ENCODE peak calls at places on chromosomes 13 and 19, in four cellular contexts. One of them, this sample, is unnamed.
A peak's percentile ranks its signal among the peaks of the same experiment; 100 is the strongest.

GRCh38 chr13:111005364-111005763 is 90.5 kb upstream of the ANKRD10 start:
- DNase-seq in GM12878: no peak
- DNase-seq in HepG2: no peak
- DNase-seq in H1: no peak
- DNase-seq in this sample: no peak

GRCh38 chr19:30386551-30387143 is 14.5 kb downstream of the ZNF536 start:
- DNase-seq in GM12878: no peak
- DNase-seq in H1: no peak
- DNase-seq in HepG2: no peak
- DNase-seq in this sample: peak; percentile 58

GRCh38 chr13:113413898-113414282 is 39.4 kb downstream of the ADPRHL1 start:
- DNase-seq in H1: no peak
- DNase-seq in HepG2: no peak
- DNase-seq in GM12878: no peak
- DNase-seq in this sample: no peak

GRCh38 chr13:105370011-105370645 is 1165.3 kb downstream of the EFNB2 start:
- DNase-seq in GM12878: no peak
- DNase-seq in HepG2: no peak
- DNase-seq in H1: no peak
- DNase-seq in this sample: no peak

GRCh38 chr19:10408511-10409291 is 5.4 kb upstream of the CDC37 start:
- DNase-seq in HepG2: no peak
- DNase-seq in H1: no peak
- DNase-seq in GM12878: no peak
- DNase-seq in this sample: peak; percentile 34

GRCh38 chr19:7598180-7598579 is 2.5 kb downstream of the CAMSAP3 start:
- DNase-seq in H1: no peak
- DNase-seq in HepG2: no peak
- DNase-seq in GM12878: no peak
- DNase-seq in this sample: no peak

GRCh38 chr13:40982772-40983171 is 36.3 kb downstream of the ELF1 start:
- DNase-seq in HepG2: no peak
- DNase-seq in GM12878: peak; percentile 84
- DNase-seq in H1: no peak
- DNase-seq in this sample: peak; percentile 38

GRCh38 chr19:3708207-3708931 is at the start of gene TJP3:
- DNase-seq in H1: peak; percentile 61
- DNase-seq in HepG2: peak; percentile 75
- DNase-seq in GM12878: no peak
- DNase-seq in this sample: peak; percentile 35

GRCh38 chr19:29119582-29119981 is 93.4 kb downstream of the UQCRFS1 start:
- DNase-seq in H1: peak; percentile 51
- DNase-seq in HepG2: no peak
- DNase-seq in GM12878: no peak
- DNase-seq in this sample: peak; percentile 17

GRCh38 chr19:58439576-58440554 is at the start of gene ZNF132:
- DNase-seq in H1: peak; percentile 78
- DNase-seq in GM12878: peak; percentile 98
- DNase-seq in HepG2: no peak
- DNase-seq in this sample: peak; percentile 96

GRCh38 chr13:112775791-112776279 is 86.0 kb downstream of the ATP11A start:
- DNase-seq in H1: no peak
- DNase-seq in HepG2: no peak
- DNase-seq in GM12878: no peak
- DNase-seq in this sample: peak; percentile 46

GRCh38 chr19:1445185-1445931 is 4.6 kb upstream of the APC2 start:
- DNase-seq in GM12878: no peak
- DNase-seq in H1: peak; percentile 95
- DNase-seq in HepG2: peak; percentile 37
- DNase-seq in this sample: peak; percentile 94

GRCh38 chr13:100526299-100527030 is 62.1 kb downstream of the GGACT start:
- DNase-seq in HepG2: no peak
- DNase-seq in H1: no peak
- DNase-seq in GM12878: no peak
- DNase-seq in this sample: no peak

GRCh38 chr13:113849546-113849945 is 14.3 kb downstream of the GAS6 start:
- DNase-seq in GM12878: no peak
- DNase-seq in H1: no peak
- DNase-seq in HepG2: no peak
- DNase-seq in this sample: no peak

GRCh38 chr13:113588394-113589111 is 4.0 kb downstream of the TFDP1 start:
- DNase-seq in HepG2: no peak
- DNase-seq in H1: peak; percentile 30
- DNase-seq in GM12878: no peak
- DNase-seq in this sample: no peak

GRCh38 chr19:15104003-15104402 is 3.2 kb upstream of the SYDE1 start:
- DNase-seq in HepG2: no peak
- DNase-seq in H1: no peak
- DNase-seq in GM12878: no peak
- DNase-seq in this sample: no peak

GRCh38 chr13:33953203-33953602 is 135.3 kb downstream of the RFC3 start:
- DNase-seq in H1: no peak
- DNase-seq in HepG2: no peak
- DNase-seq in GM12878: no peak
- DNase-seq in this sample: no peak

GRCh38 chr13:84997858-84998257 is 801.4 kb downstream of the SLITRK6 start:
- DNase-seq in HepG2: no peak
- DNase-seq in GM12878: no peak
- DNase-seq in H1: no peak
- DNase-seq in this sample: no peak

GRCh38 chr19:54881884-54882283 is 7.8 kb downstream of the FCAR start:
- DNase-seq in H1: no peak
- DNase-seq in HepG2: no peak
- DNase-seq in GM12878: no peak
- DNase-seq in this sample: no peak

GRCh38 chr13:80473695-80474094 is 132.8 kb upstream of the SPRY2 start:
- DNase-seq in HepG2: peak; percentile 28
- DNase-seq in H1: no peak
- DNase-seq in GM12878: no peak
- DNase-seq in this sample: no peak

GRCh38 chr13:80338781-80339577 is 1.9 kb downstream of the SPRY2 start:
- DNase-seq in HepG2: peak; percentile 23
- DNase-seq in GM12878: no peak
- DNase-seq in H1: peak; percentile 66
- DNase-seq in this sample: peak; percentile 77

DNA sequence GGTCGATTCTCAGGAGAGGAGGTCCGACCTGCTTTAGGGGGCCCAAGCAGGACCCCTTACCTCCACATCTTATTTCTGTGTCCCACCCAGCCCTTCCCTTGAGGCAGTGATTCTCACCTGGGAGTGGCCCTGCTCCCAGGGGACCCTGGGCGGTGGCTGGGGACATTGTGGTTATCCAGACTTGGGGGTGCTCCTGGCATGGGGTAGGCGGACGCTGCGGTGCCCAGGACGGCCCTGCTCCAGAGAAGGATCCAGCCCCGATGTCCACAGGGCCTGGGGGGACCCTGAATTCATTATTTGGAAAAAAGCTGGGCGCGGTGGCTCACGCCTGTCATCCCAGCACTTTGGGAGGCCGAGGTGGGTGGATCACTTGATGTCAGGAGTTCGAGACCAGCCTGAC is 84.4 kb downstream of the GADD45B start:
- DNase-seq in H1: no peak
- DNase-seq in GM12878: no peak
- DNase-seq in HepG2: no peak
- DNase-seq in this sample: no peak
- TF ChIP-seq TCF12 in H1: no peak
- TF ChIP-seq TCF12 in GM12878: no peak
- TF ChIP-seq TCF12 in HepG2: no peak
- TF ChIP-seq TCF12 in this sample: no peak

DNA sequence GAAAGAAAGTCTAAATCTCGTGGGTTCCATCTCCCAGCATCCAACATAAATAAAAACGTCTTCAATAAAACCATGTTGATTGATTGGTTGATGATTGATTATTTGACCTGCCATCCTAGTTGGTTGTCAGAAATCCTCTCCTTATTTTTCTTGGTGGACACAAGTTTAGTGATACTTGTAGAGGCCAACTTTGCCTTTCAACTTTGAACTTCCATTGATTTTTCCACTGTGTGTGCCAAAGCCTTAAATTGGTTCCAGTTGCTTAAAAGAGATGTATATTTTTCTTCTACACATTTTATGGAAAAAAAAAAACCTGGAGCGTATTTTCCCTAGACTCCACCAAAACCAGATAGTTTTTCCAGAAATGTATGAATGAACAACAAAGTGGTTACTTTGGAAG is 85.0 kb downstream of the MBNL2 start:
- DNase-seq in GM12878: no peak
- DNase-seq in HepG2: no peak
- DNase-seq in H1: no peak
- DNase-seq in this sample: no peak
- H3K4me3 ChIP-seq in GM12878: no peak overlapping the region
- H3K4me3 ChIP-seq in HepG2: no peak overlapping the region
- H3K4me3 ChIP-seq in H1: no peak overlapping the region
- H3K4me3 ChIP-seq in this sample: peak overlapping the region; percentile 27

DNA sequence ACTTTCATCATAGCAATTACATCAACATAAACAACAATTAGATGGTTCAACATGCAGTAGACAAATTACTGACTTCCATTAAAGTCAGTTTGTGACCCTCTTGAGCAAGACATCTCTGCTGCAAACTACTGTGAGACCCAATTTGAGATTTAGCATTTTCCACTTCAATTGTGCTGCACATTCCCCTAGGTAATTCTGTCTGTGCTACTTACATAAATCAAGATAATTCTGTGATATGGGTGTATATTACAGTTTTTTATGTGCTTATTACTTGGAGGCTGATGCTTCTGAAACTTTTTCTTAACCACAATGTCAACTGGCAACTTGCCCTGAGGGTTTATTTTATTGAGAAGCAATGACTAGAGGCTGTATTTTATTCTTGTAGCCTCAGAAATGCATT is 1714.4 kb downstream of the OLFM4 start:
- DNase-seq in HepG2: no peak
- DNase-seq in H1: no peak
- DNase-seq in GM12878: no peak
- DNase-seq in this sample: no peak
- TF ChIP-seq TCF12 in HepG2: no peak
- TF ChIP-seq TCF12 in H1: no peak
- TF ChIP-seq TCF12 in GM12878: no peak
- TF ChIP-seq TCF12 in this sample: no peak

DNA sequence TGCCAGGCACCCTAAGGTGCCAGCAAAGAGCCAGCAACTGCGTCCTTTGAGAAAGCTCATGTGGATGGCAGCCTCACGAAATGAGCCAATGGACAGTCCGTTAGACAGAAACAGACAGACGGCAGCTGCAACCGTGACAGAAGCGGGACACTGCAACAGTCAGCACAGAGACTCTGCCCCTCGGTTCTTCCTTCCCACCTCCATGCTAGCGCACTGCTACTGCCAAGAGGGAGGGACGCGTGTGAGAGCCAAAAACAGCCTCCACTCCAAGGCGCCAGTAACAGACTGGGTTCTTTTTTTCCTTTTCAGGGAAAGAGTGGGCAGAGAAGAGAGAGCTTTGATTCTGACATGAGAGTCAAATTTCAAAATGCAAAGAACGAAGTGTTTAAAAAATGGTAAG is 77.5 kb downstream of the SERP2 start:
- DNase-seq in H1: no peak
- DNase-seq in GM12878: no peak
- DNase-seq in HepG2: no peak
- DNase-seq in this sample: no peak
- H3K4me3 ChIP-seq in H1: no peak overlapping the region
- H3K4me3 ChIP-seq in GM12878: no peak overlapping the region
- H3K4me3 ChIP-seq in HepG2: no peak overlapping the region
- H3K4me3 ChIP-seq in this sample: no peak overlapping the region

DNA sequence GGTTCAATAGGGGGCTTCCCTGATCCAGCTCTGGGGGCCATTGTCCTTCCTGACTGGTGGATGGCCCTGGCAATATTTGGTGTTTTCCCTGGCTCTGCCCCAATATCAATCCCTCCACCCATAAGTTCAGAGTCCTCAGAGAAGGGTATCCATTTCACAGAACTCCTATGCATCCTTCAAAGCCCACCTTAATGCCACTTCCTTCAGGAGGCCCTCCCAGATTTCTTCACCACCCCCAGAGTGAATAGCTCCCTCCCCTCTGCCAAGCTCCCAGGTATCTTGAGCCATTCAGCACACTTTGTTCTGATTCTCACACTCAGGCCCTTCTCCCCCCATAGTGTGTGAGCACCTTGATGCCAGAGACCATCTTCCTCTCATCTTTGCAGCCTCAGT is 5.8 kb downstream of the PPP1R14A start:
- DNase-seq in GM12878: no peak
- DNase-seq in H1: no peak
- DNase-seq in HepG2: no peak
- DNase-seq in this sample: no peak
- TF ChIP-seq TCF12 in GM12878: no peak
- TF ChIP-seq TCF12 in H1: no peak
- TF ChIP-seq TCF12 in HepG2: no peak
- TF ChIP-seq TCF12 in this sample: no peak